ENCODE peak calls at places on chromosomes 13 and 19, in four cellular contexts. V, Z, X and B are unnamed samples.

GRCh38 chr19:51837145-51837544 is 42.2 kb downstream of the FPR3 start:
- DNase-seq in V (no peak), Z (no peak), X (no peak), B (no peak)

GRCh38 chr13:55439450-55439849 is 1701.3 kb upstream of the PRR20A start:
- DNase-seq in V (no peak), Z (no peak), X (no peak), B (peak)

GRCh38 chr19:49193822-49194394 is 36.3 kb downstream of the TRPM4 start:
- DNase-seq in V (no peak), Z (no peak), X (no peak), B (no peak)

GRCh38 chr19:2540646-2541454 is 64.9 kb downstream of the GADD45B start:
- DNase-seq in V (no peak), Z (peak), X (peak), B (peak)

GRCh38 chr19:677601-678380 is 1.6 kb downstream of the FSTL3 start:
- DNase-seq in V (peak), Z (peak), X (peak), B (no peak)

GRCh38 chr19:16594681-16595091 is 22.5 kb upstream of the SLC35E1 start:
- DNase-seq in V (no peak), Z (no peak), X (no peak), B (no peak)

GRCh38 chr19:5934779-5935472 is 20.9 kb downstream of the CAPS start:
- DNase-seq in V (no peak), Z (peak), X (no peak), B (no peak)

GRCh38 chr13:87274209-87274819 is 396.9 kb upstream of the SLITRK5 start:
- DNase-seq in V (peak), Z (no peak), X (peak), B (peak)

GRCh38 chr13:60043262-60043661 is 120.5 kb downstream of the DIAPH3 start:
- DNase-seq in V (no peak), Z (peak), X (no peak), B (no peak)

GRCh38 chr19:52410276-52410675 is 12.6 kb downstream of the ZNF528 start:
- DNase-seq in V (no peak), Z (no peak), X (no peak), B (no peak)

GRCh38 chr13:29925457-29925856 is 75.0 kb upstream of the UBL3 start:
- DNase-seq in V (peak), Z (peak), X (no peak), B (no peak)

GRCh38 chr19:2805991-2806649 is 13.5 kb upstream of the ZNF554 start:
- DNase-seq in V (no peak), Z (no peak), X (no peak), B (peak)

GRCh38 chr13:85373322-85373721 is 425.9 kb downstream of the SLITRK6 start:
- DNase-seq in V (no peak), Z (no peak), X (no peak), B (no peak)

GRCh38 chr13:80374453-80374852 is 33.5 kb upstream of the SPRY2 start:
- DNase-seq in V (no peak), Z (peak), X (no peak), B (peak)

GRCh38 chr19:33436360-33437345 is 63.1 kb downstream of the CEBPG start:
- DNase-seq in V (no peak), Z (no peak), X (no peak), B (no peak)

GRCh38 chr13:32445461-32445860 is 17.5 kb upstream of the N4BP2L1 start:
- DNase-seq in V (no peak), Z (no peak), X (no peak), B (no peak)

GRCh38 chr19:657611-658010 is 5.4 kb downstream of the RNF126 start:
- DNase-seq in V (no peak), Z (no peak), X (no peak), B (no peak)

GRCh38 chr13:39712626-39713025 is 57.2 kb downstream of the COG6 start:
- DNase-seq in V (no peak), Z (no peak), X (no peak), B (no peak)

GRCh38 chr13:95338905-95339304 is 37.7 kb upstream of the ABCC4 start:
- DNase-seq in V (no peak), Z (no peak), X (no peak), B (no peak)

GRCh38 chr13:85419611-85420010 is 379.6 kb downstream of the SLITRK6 start:
- DNase-seq in V (no peak), Z (no peak), X (no peak), B (no peak)

GRCh38 chr19:1102407-1103106 is 1.2 kb upstream of the GPX4 start:
- DNase-seq in V (no peak), Z (peak), X (no peak), B (peak)

GRCh38 chr13:51125495-51126226 is 14.6 kb upstream of the C13orf42 start:
- DNase-seq in V (peak), Z (peak), X (peak), B (no peak)

GRCh38 chr19:3976495-3977241 is 5.8 kb upstream of the DAPK3 start:
- DNase-seq in V (no peak), Z (no peak), X (no peak), B (no peak)

GRCh38 chr19:47110521-47111080 is 3.0 kb downstream of the ZC3H4 start:
- DNase-seq in V (no peak), Z (no peak), X (no peak), B (no peak)

GRCh38 chr13:18944501-18945068 is 237.0 kb downstream of the TUBA3C start:
- DNase-seq in V (no peak), Z (no peak), X (no peak), B (peak)

GRCh38 chr19:39390460-39390758 is 497 bp downstream of the PAF1 start:
- DNase-seq in V (no peak), Z (no peak), X (no peak), B (no peak)